ENCODE peak calls at places on chromosomes 1 and 21, in nine cellular contexts. One of them, this sample, is unnamed.

GRCh38 chr1:30377230-30378022 is 346.0 kb downstream of the MATN1 start:
- DNase-seq in amniotic stem cell: no peak
- DNase-seq in Calu3: no peak
- DNase-seq in BE2C: no peak
- DNase-seq in kidney: no peak
- DNase-seq in fibroblast of lung: no peak
- DNase-seq in posterior cingulate gyrus: no peak
- DNase-seq in upper lobe of right lung: peak; percentile 49
- DNase-seq in epithelial cell of esophagus: no peak
- DNase-seq in this sample: peak; percentile 25

GRCh38 chr1:3577300-3577699 is 34.0 kb downstream of the MEGF6 start:
- DNase-seq in epithelial cell of esophagus: no peak
- DNase-seq in posterior cingulate gyrus: no peak
- DNase-seq in BE2C: peak; percentile 49
- DNase-seq in Calu3: no peak
- DNase-seq in fibroblast of lung: peak; percentile 86
- DNase-seq in kidney: no peak
- DNase-seq in amniotic stem cell: no peak
- DNase-seq in upper lobe of right lung: no peak
- DNase-seq in this sample: no peak

GRCh38 chr21:33367309-33367973 is 35.8 kb upstream of the IFNGR2 start:
- DNase-seq in amniotic stem cell: no peak
- DNase-seq in posterior cingulate gyrus: no peak
- DNase-seq in Calu3: no peak
- DNase-seq in BE2C: no peak
- DNase-seq in upper lobe of right lung: no peak
- DNase-seq in kidney: no peak
- DNase-seq in fibroblast of lung: no peak
- DNase-seq in epithelial cell of esophagus: peak; percentile 51
- DNase-seq in this sample: peak; percentile 29

GRCh38 chr1:24966724-24967346 is 36.8 kb upstream of the RUNX3 start:
- DNase-seq in amniotic stem cell: no peak
- DNase-seq in posterior cingulate gyrus: no peak
- DNase-seq in kidney: peak; percentile 37
- DNase-seq in upper lobe of right lung: no peak
- DNase-seq in BE2C: no peak
- DNase-seq in fibroblast of lung: peak; percentile 93
- DNase-seq in epithelial cell of esophagus: peak; percentile 91
- DNase-seq in Calu3: no peak
- DNase-seq in this sample: no peak

GRCh38 chr1:93556291-93556690 is 108.4 kb downstream of the FNBP1L start:
- DNase-seq in kidney: no peak
- DNase-seq in BE2C: peak; percentile 34
- DNase-seq in fibroblast of lung: no peak
- DNase-seq in epithelial cell of esophagus: no peak
- DNase-seq in upper lobe of right lung: no peak
- DNase-seq in amniotic stem cell: no peak
- DNase-seq in Calu3: no peak
- DNase-seq in posterior cingulate gyrus: no peak
- DNase-seq in this sample: no peak

GRCh38 chr1:197951089-197951488 is 33.9 kb downstream of the LHX9 start:
- DNase-seq in epithelial cell of esophagus: no peak
- DNase-seq in Calu3: no peak
- DNase-seq in fibroblast of lung: no peak
- DNase-seq in kidney: no peak
- DNase-seq in upper lobe of right lung: no peak
- DNase-seq in posterior cingulate gyrus: no peak
- DNase-seq in BE2C: no peak
- DNase-seq in amniotic stem cell: no peak
- DNase-seq in this sample: no peak

GRCh38 chr1:4755301-4756183 is 101.1 kb downstream of the AJAP1 start:
- DNase-seq in amniotic stem cell: no peak
- DNase-seq in fibroblast of lung: peak; percentile 59
- DNase-seq in upper lobe of right lung: no peak
- DNase-seq in BE2C: no peak
- DNase-seq in posterior cingulate gyrus: no peak
- DNase-seq in Calu3: no peak
- DNase-seq in kidney: no peak
- DNase-seq in epithelial cell of esophagus: no peak
- DNase-seq in this sample: peak; percentile 32

GRCh38 chr1:204145033-204145504 is 6.8 kb downstream of the ETNK2 start:
- DNase-seq in amniotic stem cell: no peak
- DNase-seq in fibroblast of lung: no peak
- DNase-seq in upper lobe of right lung: no peak
- DNase-seq in kidney: no peak
- DNase-seq in epithelial cell of esophagus: peak; percentile 42
- DNase-seq in Calu3: no peak
- DNase-seq in BE2C: no peak
- DNase-seq in posterior cingulate gyrus: no peak
- DNase-seq in this sample: peak; percentile 99

GRCh38 chr1:197814306-197814705 is 39.0 kb upstream of the DENND1B start:
- DNase-seq in Calu3: no peak
- DNase-seq in fibroblast of lung: no peak
- DNase-seq in posterior cingulate gyrus: no peak
- DNase-seq in upper lobe of right lung: no peak
- DNase-seq in amniotic stem cell: no peak
- DNase-seq in BE2C: no peak
- DNase-seq in kidney: no peak
- DNase-seq in epithelial cell of esophagus: no peak
- DNase-seq in this sample: no peak

GRCh38 chr1:31795801-31796621 is 19.8 kb downstream of the SPOCD1 start:
- DNase-seq in BE2C: peak; percentile 70
- DNase-seq in Calu3: no peak
- DNase-seq in epithelial cell of esophagus: peak; percentile 49
- DNase-seq in kidney: peak; percentile 40
- DNase-seq in posterior cingulate gyrus: no peak
- DNase-seq in upper lobe of right lung: no peak
- DNase-seq in amniotic stem cell: peak; percentile 47
- DNase-seq in fibroblast of lung: peak; percentile 86
- DNase-seq in this sample: peak; percentile 4

GRCh38 chr21:42845296-42845965 is 33.9 kb downstream of the WDR4 start:
- DNase-seq in epithelial cell of esophagus: no peak
- DNase-seq in posterior cingulate gyrus: peak; percentile 42
- DNase-seq in kidney: peak; percentile 77
- DNase-seq in BE2C: peak; percentile 5
- DNase-seq in Calu3: no peak
- DNase-seq in amniotic stem cell: no peak
- DNase-seq in fibroblast of lung: peak; percentile 32
- DNase-seq in upper lobe of right lung: peak; percentile 73
- DNase-seq in this sample: peak; percentile 4

GRCh38 chr1:46718340-46718726 is 581 bp downstream of the EFCAB14 start:
- DNase-seq in epithelial cell of esophagus: peak; percentile 11
- DNase-seq in amniotic stem cell: no peak
- DNase-seq in Calu3: no peak
- DNase-seq in posterior cingulate gyrus: no peak
- DNase-seq in upper lobe of right lung: no peak
- DNase-seq in BE2C: no peak
- DNase-seq in fibroblast of lung: peak; percentile 11
- DNase-seq in kidney: no peak
- DNase-seq in this sample: no peak

GRCh38 chr1:97603776-97604175 is 317.1 kb downstream of the DPYD start:
- DNase-seq in Calu3: no peak
- DNase-seq in BE2C: peak; percentile 9
- DNase-seq in epithelial cell of esophagus: peak; percentile 5
- DNase-seq in amniotic stem cell: no peak
- DNase-seq in posterior cingulate gyrus: no peak
- DNase-seq in upper lobe of right lung: no peak
- DNase-seq in fibroblast of lung: peak; percentile 54
- DNase-seq in kidney: no peak
- DNase-seq in this sample: no peak

GRCh38 chr1:97875996-97876395 is 44.8 kb downstream of the DPYD start:
- DNase-seq in posterior cingulate gyrus: no peak
- DNase-seq in BE2C: no peak
- DNase-seq in Calu3: no peak
- DNase-seq in epithelial cell of esophagus: peak; percentile 62
- DNase-seq in kidney: no peak
- DNase-seq in upper lobe of right lung: no peak
- DNase-seq in fibroblast of lung: peak; percentile 56
- DNase-seq in amniotic stem cell: no peak
- DNase-seq in this sample: no peak

GRCh38 chr1:20530261-20530660 is 22.1 kb upstream of the FAM43B start:
- DNase-seq in fibroblast of lung: no peak
- DNase-seq in epithelial cell of esophagus: no peak
- DNase-seq in Calu3: no peak
- DNase-seq in amniotic stem cell: no peak
- DNase-seq in BE2C: no peak
- DNase-seq in kidney: no peak
- DNase-seq in upper lobe of right lung: no peak
- DNase-seq in posterior cingulate gyrus: no peak
- DNase-seq in this sample: no peak

GRCh38 chr1:161978011-161978790 is 45.5 kb downstream of the OLFML2B start:
- DNase-seq in Calu3: no peak
- DNase-seq in kidney: no peak
- DNase-seq in amniotic stem cell: no peak
- DNase-seq in BE2C: peak; percentile 51
- DNase-seq in fibroblast of lung: no peak
- DNase-seq in epithelial cell of esophagus: no peak
- DNase-seq in posterior cingulate gyrus: no peak
- DNase-seq in upper lobe of right lung: no peak
- DNase-seq in this sample: no peak

GRCh38 chr1:26787381-26787705 is 407 bp upstream of the PIGV start:
- DNase-seq in kidney: no peak
- DNase-seq in fibroblast of lung: peak; percentile 72
- DNase-seq in posterior cingulate gyrus: no peak
- DNase-seq in epithelial cell of esophagus: no peak
- DNase-seq in BE2C: no peak
- DNase-seq in Calu3: no peak
- DNase-seq in amniotic stem cell: no peak
- DNase-seq in upper lobe of right lung: no peak
- DNase-seq in this sample: no peak

GRCh38 chr1:177979272-177979671 is 9.4 kb upstream of the SEC16B start:
- DNase-seq in upper lobe of right lung: no peak
- DNase-seq in kidney: no peak
- DNase-seq in fibroblast of lung: no peak
- DNase-seq in epithelial cell of esophagus: no peak
- DNase-seq in amniotic stem cell: no peak
- DNase-seq in Calu3: no peak
- DNase-seq in BE2C: no peak
- DNase-seq in posterior cingulate gyrus: no peak
- DNase-seq in this sample: no peak

GRCh38 chr1:116708255-116708900 is 40.8 kb upstream of the IGSF3 start:
- DNase-seq in upper lobe of right lung: no peak
- DNase-seq in fibroblast of lung: no peak
- DNase-seq in Calu3: no peak
- DNase-seq in posterior cingulate gyrus: no peak
- DNase-seq in amniotic stem cell: no peak
- DNase-seq in kidney: no peak
- DNase-seq in BE2C: peak; percentile 89
- DNase-seq in epithelial cell of esophagus: peak; percentile 68
- DNase-seq in this sample: peak; percentile 20

GRCh38 chr1:151773698-151774097 is 10.4 kb upstream of the MRPL9 start:
- DNase-seq in posterior cingulate gyrus: no peak
- DNase-seq in BE2C: no peak
- DNase-seq in upper lobe of right lung: no peak
- DNase-seq in fibroblast of lung: peak; percentile 81
- DNase-seq in Calu3: no peak
- DNase-seq in kidney: no peak
- DNase-seq in epithelial cell of esophagus: peak; percentile 96
- DNase-seq in amniotic stem cell: peak; percentile 7
- DNase-seq in this sample: no peak

GRCh38 chr1:33182452-33182851 is 609 bp upstream of the TRIM62 start:
- DNase-seq in amniotic stem cell: no peak
- DNase-seq in BE2C: no peak
- DNase-seq in posterior cingulate gyrus: no peak
- DNase-seq in Calu3: no peak
- DNase-seq in fibroblast of lung: peak; percentile 72
- DNase-seq in epithelial cell of esophagus: peak; percentile 15
- DNase-seq in upper lobe of right lung: no peak
- DNase-seq in kidney: no peak
- DNase-seq in this sample: peak; percentile 92

GRCh38 chr1:2229921-2230700 is 2.0 kb downstream of the SKI start:
- DNase-seq in amniotic stem cell: no peak
- DNase-seq in fibroblast of lung: peak; percentile 65
- DNase-seq in epithelial cell of esophagus: peak; percentile 41
- DNase-seq in kidney: peak; percentile 82
- DNase-seq in Calu3: peak; percentile 18
- DNase-seq in upper lobe of right lung: peak; percentile 74
- DNase-seq in posterior cingulate gyrus: no peak
- DNase-seq in BE2C: no peak
- DNase-seq in this sample: no peak

GRCh38 chr1:247146671-247147070 is 25.1 kb downstream of the ZNF124 start:
- DNase-seq in epithelial cell of esophagus: no peak
- DNase-seq in upper lobe of right lung: no peak
- DNase-seq in fibroblast of lung: no peak
- DNase-seq in posterior cingulate gyrus: no peak
- DNase-seq in BE2C: no peak
- DNase-seq in amniotic stem cell: no peak
- DNase-seq in Calu3: no peak
- DNase-seq in kidney: no peak
- DNase-seq in this sample: peak; percentile 29

GRCh38 chr1:70169018-70169839 is 36.1 kb downstream of the LRRC40 start:
- DNase-seq in amniotic stem cell: no peak
- DNase-seq in upper lobe of right lung: no peak
- DNase-seq in posterior cingulate gyrus: no peak
- DNase-seq in BE2C: no peak
- DNase-seq in Calu3: no peak
- DNase-seq in fibroblast of lung: no peak
- DNase-seq in epithelial cell of esophagus: no peak
- DNase-seq in kidney: no peak
- DNase-seq in this sample: no peak

This sample was measured in WERI-Rb-1.